ENCODE peak calls at places on chromosomes 16 and 17, in four cellular contexts. C, L, V and F are unnamed samples.

GRCh38 chr16:85025781-85026653 is 1.6 kb upstream of the KIAA0513 start:
- DNase-seq in L (no peak), C (no peak), V (no peak), F (no peak)

GRCh38 chr16:2236362-2237075 is at the start of gene DNASE1L2:
- DNase-seq in C (no peak), V (peak; percentile 20), L (no peak), F (no peak)

GRCh38 chr16:87178177-87178863 is 138.9 kb downstream of the C16orf95 start:
- DNase-seq in V (peak; percentile 34), C (no peak), L (no peak), F (no peak)

GRCh38 chr17:21345236-21345635 is 30.9 kb upstream of the KCNJ12 start:
- DNase-seq in L (no peak), V (no peak), C (no peak), F (no peak)

GRCh38 chr16:25311950-25312349 is 54.3 kb upstream of the ZKSCAN2 start:
- DNase-seq in C (no peak), L (no peak), V (no peak), F (no peak)

GRCh38 chr16:73122604-73123386 is 74.9 kb upstream of the ZFHX3 start:
- DNase-seq in V (peak; percentile 23), C (no peak), L (no peak), F (no peak)

GRCh38 chr17:65529761-65530157 is 31.7 kb downstream of the AXIN2 start:
- DNase-seq in C (no peak), L (no peak), V (no peak), F (no peak)

GRCh38 chr17:18235743-18236256 is 10.4 kb downstream of the LLGL1 start:
- DNase-seq in L (peak; percentile 51), V (peak; percentile 47), C (peak; percentile 24), F (no peak)

GRCh38 chr17:66915204-66915611 is 49.3 kb upstream of the CACNG4 start:
- DNase-seq in C (peak; percentile 87), V (no peak), L (no peak), F (no peak)

GRCh38 chr17:46032909-46033308 is 33.9 kb downstream of the STH start:
- DNase-seq in L (no peak), V (no peak), C (no peak), F (no peak)

GRCh38 chr17:60151355-60151754 is 1.6 kb downstream of the CA4 start:
- DNase-seq in V (no peak), C (no peak), L (no peak), F (no peak)

GRCh38 chr16:4667203-4667983 is 26.0 kb upstream of the NUDT16L1 start:
- DNase-seq in C (no peak), L (no peak), V (no peak), F (no peak)